ENCODE peak calls at places on chromosomes 1 and 21, in ten cellular contexts. A, C, W, D, E, Y, M, R, X and P are unnamed samples. For H3K4me1, the result is how much of the 10 kb centered on the place peaks cover.

GRCh38 chr1:162019436-162019835 is 4.2 kb downstream of the OLFML2B start:
- DNase-seq in Y (no peak), R (no peak), M (no peak), W (no peak), X (no peak), D (no peak), E (no peak), A (no peak), C (no peak), P (no peak)

GRCh38 chr1:223710179-223711133 is 1.9 kb upstream of the CAPN2 start:
- DNase-seq in D (no peak), X (no peak), R (no peak), W (no peak), M (no peak), C (no peak), E (no peak), Y (no peak), A (no peak), P (no peak)

GRCh38 chr1:11307837-11308236 is 34.8 kb downstream of the UBIAD1 start:
- DNase-seq in D (no peak), A (no peak), Y (no peak), W (no peak), C (no peak), R (no peak), E (no peak), M (no peak), X (no peak), P (peak)

GRCh38 chr1:56526571-56527174 is 52.7 kb downstream of the PLPP3 start:
- DNase-seq in X (no peak), A (no peak), E (no peak), C (no peak), W (no peak), Y (no peak), M (peak), D (peak), R (no peak), P (no peak)

GRCh38 chr1:170414989-170415733 is 116.8 kb upstream of the GORAB start:
- DNase-seq in Y (no peak), A (no peak), D (no peak), X (no peak), M (peak), W (no peak), E (no peak), C (no peak), R (peak), P (peak)

GRCh38 chr1:72282690-72283203 is 408 bp upstream of the NEGR1 start:
- DNase-seq in M (peak), R (peak), C (no peak), W (peak), X (no peak), E (peak), A (peak), Y (no peak), D (no peak), P (peak)

GRCh38 chr1:1554550-1554925 is 14.1 kb upstream of the TMEM240 start:
- DNase-seq in D (no peak), C (no peak), M (no peak), W (no peak), X (no peak), R (no peak), A (no peak), Y (no peak), E (no peak), P (no peak)

GRCh38 chr1:219323426-219323825 is 149.7 kb downstream of the LYPLAL1 start:
- DNase-seq in Y (no peak), D (no peak), C (no peak), W (no peak), X (no peak), M (no peak), A (no peak), R (no peak), E (no peak), P (peak)

GRCh38 chr1:12113433-12114339 is 50.6 kb downstream of the TNFRSF8 start:
- DNase-seq in C (no peak), A (no peak), M (peak), X (no peak), W (no peak), E (no peak), R (no peak), D (no peak), Y (no peak), P (peak)

GRCh38 chr1:12100071-12100470 is 37.0 kb downstream of the TNFRSF8 start:
- DNase-seq in W (no peak), R (no peak), A (no peak), E (no peak), Y (no peak), C (no peak), X (no peak), M (no peak), D (no peak), P (no peak)

GRCh38 chr1:5125208-5125607 is 470.8 kb downstream of the AJAP1 start:
- DNase-seq in Y (no peak), X (no peak), C (no peak), M (no peak), W (no peak), R (no peak), D (no peak), E (no peak), A (no peak), P (no peak)

GRCh38 chr1:165828103-165828558 is 717 bp downstream of the UCK2 start:
- DNase-seq in Y (no peak), C (peak), A (peak), D (peak), R (peak), E (peak), X (no peak), M (peak), W (peak), P (peak)

GRCh38 chr1:247293047-247293446 is 37.2 kb downstream of the VN1R5 start:
- DNase-seq in E (no peak), A (no peak), Y (no peak), X (no peak), C (no peak), M (no peak), D (no peak), R (no peak), W (no peak), P (peak)

GRCh38 chr21:33058468-33059318 is 11.2 kb upstream of the OLIG1 start:
- DNase-seq in M (no peak), E (peak), A (no peak), X (no peak), C (no peak), W (no peak), D (no peak), Y (no peak), R (peak), P (peak)

GRCh38 chr1:72003092-72003491 is 279.2 kb downstream of the NEGR1 start:
- DNase-seq in W (no peak), M (no peak), Y (no peak), E (no peak), C (no peak), D (no peak), R (no peak), A (no peak), X (no peak), P (no peak)

GRCh38 chr1:217076902-217077301 is 353.7 kb upstream of the ESRRG start:
- DNase-seq in D (no peak), C (no peak), X (no peak), R (no peak), E (no peak), Y (no peak), A (no peak), W (no peak), M (peak), P (no peak)

GRCh38 chr1:228393268-228393699 is 13.4 kb downstream of the TRIM11 start:
- DNase-seq in D (peak), W (peak), Y (no peak), E (peak), M (peak), C (no peak), X (no peak), A (no peak), R (no peak), P (peak)

GRCh38 chr1:119140177-119141019 is at the start of gene WARS2:
- DNase-seq in Y (peak), M (peak), W (peak), R (peak), A (peak), D (peak), E (peak), X (peak), C (peak), P (peak)

GRCh38 chr1:209802117-209802779 is 3.7 kb downstream of the IRF6 start:
- DNase-seq in R (peak), A (no peak), M (no peak), X (no peak), Y (no peak), C (no peak), E (no peak), W (no peak), D (no peak), P (no peak)

GRCh38 chr21:43824250-43824882 is 35.0 kb downstream of the RRP1 start:
- DNase-seq in M (peak), R (no peak), C (no peak), W (peak), A (no peak), D (no peak), X (no peak), Y (no peak), E (no peak), P (no peak)

GRCh38 chr21:14600569-14601308 is 54.6 kb upstream of the SAMSN1 start:
- DNase-seq in Y (no peak), A (no peak), D (no peak), E (no peak), W (no peak), M (no peak), X (no peak), C (no peak), R (no peak), P (peak)

GRCh38 chr1:208154040-208154439 is 90.1 kb downstream of the PLXNA2 start:
- DNase-seq in X (no peak), Y (no peak), R (no peak), M (no peak), C (no peak), E (no peak), A (no peak), W (no peak), D (no peak), P (no peak)

GRCh38 chr1:30768830-30769718 is 11.5 kb upstream of the LAPTM5 start:
- DNase-seq in A (no peak), D (no peak), X (no peak), W (no peak), C (no peak), R (no peak), M (no peak), Y (no peak), E (no peak), P (peak)

GRCh38 chr1:224192082-224192786 is 9.2 kb downstream of the DEGS1 start:
- DNase-seq in W (no peak), D (no peak), E (no peak), X (no peak), Y (no peak), R (no peak), M (no peak), A (no peak), C (no peak), P (no peak)

GRCh38 chr21:42746593-42747266 is 93.3 kb downstream of the PDE9A start:
- DNase-seq in C (no peak), M (no peak), W (no peak), D (peak), E (peak), A (peak), Y (no peak), X (no peak), R (no peak), P (no peak)

GRCh38 chr21:14875704-14876364 is 189.0 kb downstream of the NRIP1 start:
- DNase-seq in R (no peak), X (no peak), A (no peak), W (no peak), Y (no peak), E (no peak), M (peak), C (no peak), D (no peak), P (no peak)

GRCh38 chr1:105608713-105609112 is 1447.8 kb upstream of the PRMT6 start:
- DNase-seq in R (no peak), M (peak), C (no peak), W (peak), D (no peak), Y (no peak), A (no peak), E (no peak), X (no peak), P (no peak)

GRCh38 chr1:202210370-202210769 is 16.8 kb downstream of the LGR6 start:
- DNase-seq in A (no peak), D (no peak), E (no peak), C (no peak), X (no peak), R (no peak), M (peak), W (peak), Y (no peak), P (peak)

GRCh38 chr1:224205438-224205840 is 22.4 kb downstream of the DEGS1 start:
- DNase-seq in A (no peak), R (no peak), X (no peak), W (peak), Y (no peak), M (peak), E (no peak), D (no peak), C (no peak), P (no peak)

GRCh38 chr1:85297855-85298629 is 21.6 kb upstream of the BCL10 start:
- DNase-seq in E (no peak), W (peak), M (peak), D (no peak), C (peak), X (no peak), A (peak), R (no peak), Y (no peak), P (no peak)

GRCh38 chr1:80099713-80100112 is 1093.2 kb upstream of the ADGRL4 start:
- DNase-seq in E (no peak), M (no peak), Y (no peak), D (no peak), W (no peak), A (no peak), C (no peak), R (no peak), X (no peak), P (no peak)

GRCh38 chr1:241639040-241639652 is 1.0 kb downstream of the CHML start:
- DNase-seq in D (peak), Y (no peak), C (no peak), A (peak), E (no peak), W (no peak), M (peak), R (no peak), X (no peak), P (peak)

GRCh38 chr1:210170220-210170619 is 62.4 kb upstream of the SERTAD4 start:
- DNase-seq in A (no peak), Y (no peak), R (no peak), X (no peak), D (no peak), C (no peak), E (no peak), W (no peak), M (no peak), P (no peak)

GRCh38 chr1:99969729-99970591 is at the start of gene SLC35A3:
- DNase-seq in X (peak), M (peak), Y (no peak), R (peak), A (peak), C (peak), W (peak), E (peak), D (peak), P (peak)

GRCh38 chr1:1906185-1907097 is 8.6 kb upstream of the CALML6 start:
- DNase-seq in D (peak), A (peak), E (peak), X (no peak), R (peak), W (peak), M (peak), Y (no peak), C (peak), P (peak)

GRCh38 chr1:15110128-15110866 is 43.2 kb upstream of the TMEM51 start:
- DNase-seq in M (no peak), Y (no peak), W (peak), R (no peak), C (no peak), X (no peak), A (no peak), E (no peak), D (no peak), P (no peak)

GRCh38 chr21:33078907-33079582 is 9.1 kb downstream of the OLIG1 start:
- DNase-seq in X (no peak), R (no peak), M (no peak), W (peak), C (no peak), E (no peak), Y (no peak), A (no peak), D (no peak), P (peak)

GRCh38 chr1:55375617-55376258 is 160.6 kb upstream of the USP24 start:
- DNase-seq in R (peak), M (peak), C (peak), A (peak), Y (no peak), E (no peak), W (peak), D (peak), X (peak), P (peak)

GRCh38 chr1:213268221-213268620 is 217.2 kb downstream of the RPS6KC1 start:
- DNase-seq in W (no peak), Y (no peak), E (no peak), A (no peak), R (no peak), D (no peak), C (no peak), M (no peak), X (no peak), P (peak)

GRCh38 chr1:39647247-39647646 is 7.8 kb upstream of the HEYL start:
- DNase-seq in D (no peak), W (no peak), A (no peak), M (no peak), E (no peak), X (no peak), Y (no peak), C (no peak), R (no peak), P (no peak)

GRCh38 chr1:39642796-39643195 is 3.4 kb upstream of the HEYL start:
- DNase-seq in C (no peak), R (no peak), W (no peak), X (no peak), D (no peak), M (peak), Y (no peak), E (no peak), A (no peak), P (no peak)

GRCh38 chr1:39646232-39647081 is 7.0 kb upstream of the HEYL start:
- DNase-seq in D (peak), R (peak), C (no peak), E (peak), W (no peak), A (no peak), M (peak), Y (no peak), X (no peak), P (peak)

GRCh38 chr1:39643705-39644104 is 4.3 kb upstream of the HEYL start:
- DNase-seq in R (no peak), A (no peak), E (no peak), D (no peak), Y (no peak), W (no peak), C (no peak), M (no peak), X (no peak), P (no peak)

GRCh38 chr1:39645411-39646043 is 6.1 kb upstream of the HEYL start:
- DNase-seq in C (no peak), W (no peak), X (no peak), M (no peak), D (no peak), Y (no peak), A (no peak), E (no peak), R (no peak), P (no peak)
- H3K4me1 ChIP-seq in C (under half), W (under half), X (under half), M (under half), D (under half), Y (under half), A (under half), E (half or more), R (under half), P (under half)

GRCh38 chr1:192756314-192756713 is 52.5 kb upstream of the RGS2 start:
- DNase-seq in W (no peak), Y (no peak), R (no peak), D (peak), X (no peak), E (no peak), M (no peak), C (no peak), A (no peak), P (no peak)

GRCh38 chr1:192759104-192759503 is 49.7 kb upstream of the RGS2 start:
- DNase-seq in C (no peak), A (no peak), R (no peak), D (no peak), W (no peak), E (no peak), M (no peak), X (no peak), Y (no peak), P (no peak)

GRCh38 chr1:192762265-192762664 is 46.6 kb upstream of the RGS2 start:
- DNase-seq in M (no peak), X (no peak), C (no peak), D (no peak), R (no peak), Y (no peak), E (no peak), W (no peak), A (no peak), P (no peak)

GRCh38 chr1:192756847-192757246 is 52.0 kb upstream of the RGS2 start:
- DNase-seq in C (no peak), R (no peak), D (no peak), A (no peak), W (no peak), E (no peak), X (no peak), Y (no peak), M (no peak), P (no peak)

DNA sequence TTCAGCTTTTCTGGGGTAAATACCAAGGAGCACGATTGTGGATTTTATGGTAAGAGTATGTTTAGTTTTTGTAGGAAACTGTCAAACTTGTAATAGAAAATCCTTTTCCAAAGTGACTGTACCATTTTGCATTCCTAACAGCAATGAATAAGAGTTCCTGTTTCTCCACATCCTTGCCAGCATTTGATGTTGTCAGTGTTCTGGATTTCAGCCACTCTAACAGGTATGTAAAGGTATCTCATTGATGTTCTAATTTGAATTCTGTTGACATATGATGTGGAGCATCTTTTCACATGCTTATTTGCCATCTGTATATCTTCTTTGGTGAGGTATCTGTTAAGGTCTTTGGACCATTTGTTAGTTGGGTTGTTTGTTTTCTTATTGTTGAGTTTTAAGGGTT is 50.3 kb upstream of the RGS2 start:
- DNase-seq in M (no peak), X (no peak), C (no peak), A (no peak), W (no peak), D (no peak), Y (no peak), E (no peak), R (no peak), P (no peak)
- H3K4me3 ChIP-seq in M (no peak), X (no peak), C (no peak), A (no peak), W (no peak), D (no peak), Y (no peak), E (no peak), R (no peak), P (no peak)

GRCh38 chr1:9293512-9294439 is 1.1 kb downstream of the SPSB1 start:
- DNase-seq in E (peak), M (peak), Y (no peak), D (peak), A (peak), R (no peak), C (peak), W (peak), X (no peak), P (peak)

GRCh38 chr1:9295884-9296283 is 3.2 kb downstream of the SPSB1 start:
- DNase-seq in M (no peak), X (no peak), C (no peak), A (no peak), D (no peak), R (no peak), Y (no peak), W (no peak), E (no peak), P (no peak)

GRCh38 chr1:9294440-9294773 is 1.7 kb downstream of the SPSB1 start:
- DNase-seq in A (no peak), Y (no peak), W (peak), R (no peak), C (no peak), D (peak), M (peak), E (no peak), X (no peak), P (no peak)

GRCh38 chr1:9296850-9297249 is 4.2 kb downstream of the SPSB1 start:
- DNase-seq in C (no peak), W (no peak), D (no peak), Y (no peak), A (no peak), R (no peak), M (no peak), E (no peak), X (no peak), P (no peak)

GRCh38 chr1:9294910-9295636 is 2.4 kb downstream of the SPSB1 start:
- DNase-seq in R (no peak), D (peak), W (peak), X (no peak), Y (no peak), C (no peak), A (no peak), M (peak), E (peak), P (peak)
- H3K4me1 ChIP-seq in R (under half), D (under half), W (half or more), X (under half), Y (half or more), C (under half), A (under half), M (half or more), E (half or more), P (under half)

DNA sequence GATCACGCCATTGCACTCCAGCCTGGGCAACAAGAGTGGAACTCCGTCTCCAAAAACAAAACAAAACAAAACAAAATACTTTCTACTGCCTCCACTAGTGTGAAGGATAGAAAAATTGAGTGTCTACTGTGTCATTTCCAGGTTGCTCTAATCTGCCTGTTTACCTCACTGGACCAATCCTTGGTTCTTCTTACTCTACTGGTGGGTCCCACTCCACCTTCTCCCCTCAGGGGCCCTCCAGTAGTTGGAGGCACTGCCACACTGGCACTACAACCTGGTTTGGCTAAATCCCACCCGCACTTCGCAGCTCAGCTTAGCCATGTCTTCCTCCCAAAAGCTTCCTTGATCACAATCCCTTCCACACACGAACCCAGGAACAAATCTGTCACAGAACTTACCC is 2.7 kb downstream of the TAF5L start:
- DNase-seq in E (no peak), X (no peak), C (no peak), D (no peak), W (no peak), R (no peak), A (no peak), M (no peak), Y (no peak), P (no peak)
- H3K4me3 ChIP-seq in E (no peak), X (no peak), C (no peak), D (no peak), W (no peak), R (no peak), A (no peak), M (no peak), Y (no peak), P (no peak)